ENCODE peak calls at places on chromosome 16, in ten cellular contexts. U is neural crest cell, L is T-helper 17 cell, Z is hepatic stellate cell, A is Calu3, P is mucosa of descending colon, E is sciatic nerve, K is smooth muscle cell of the brain vasculature, G is germinal center, J is RWPE1. T is an unnamed sample.

GRCh38 chr16:15897834-15898254 is 9.4 kb upstream of the CEP20 start:
- DNase-seq in U (no peak), L (no peak), Z (no peak), A (no peak), P (no peak), E (no peak), K (no peak), G (peak; percentile 21), J (no peak), T (no peak)

GRCh38 chr16:82071421-82071820 is 36.4 kb downstream of the HSD17B2 start:
- DNase-seq in U (no peak), L (no peak), Z (no peak), A (no peak), P (no peak), E (no peak), K (no peak), G (no peak), J (no peak), T (no peak)

GRCh38 chr16:27571433-27572306 is 21.7 kb downstream of the KATNIP start:
- DNase-seq in U (no peak), L (no peak), Z (no peak), A (no peak), P (no peak), E (no peak), K (no peak), G (no peak), J (no peak), T (no peak)

GRCh38 chr16:58152246-58152868 is 23.2 kb upstream of the CFAP20 start:
- DNase-seq in U (no peak), L (no peak), Z (no peak), A (no peak), P (no peak), E (no peak), K (no peak), G (no peak), J (no peak), T (no peak)

GRCh38 chr16:59202463-59202862 is 468.3 kb upstream of the GOT2 start:
- DNase-seq in U (no peak), L (no peak), Z (no peak), A (no peak), P (no peak), E (no peak), K (no peak), G (no peak), J (no peak), T (no peak)

GRCh38 chr16:83532634-83533033 is 275.1 kb upstream of the HSBP1 start:
- DNase-seq in U (no peak), L (no peak), Z (no peak), A (no peak), P (no peak), E (no peak), K (no peak), G (no peak), J (no peak), T (no peak)

GRCh38 chr16:59878479-59878878 is 1144.4 kb upstream of the GOT2 start:
- DNase-seq in U (no peak), L (no peak), Z (no peak), A (peak; percentile 74), P (no peak), E (no peak), K (no peak), G (no peak), J (peak; percentile 72), T (no peak)

GRCh38 chr16:28983644-28984043 is 1.2 kb upstream of the LAT start:
- DNase-seq in U (no peak), L (no peak), Z (no peak), A (no peak), P (no peak), E (no peak), K (no peak), G (no peak), J (no peak), T (no peak)

GRCh38 chr16:85936761-85937343 is 37.9 kb downstream of the IRF8 start:
- DNase-seq in U (no peak), L (no peak), Z (no peak), A (no peak), P (no peak), E (no peak), K (no peak), G (no peak), J (no peak), T (no peak)

GRCh38 chr16:31108794-31109558 is 790 bp downstream of the BCKDK start:
- DNase-seq in U (no peak), L (no peak), Z (no peak), A (no peak), P (no peak), E (no peak), K (no peak), G (no peak), J (no peak), T (no peak)

GRCh38 chr16:400061-400540 is 1.6 kb upstream of the DECR2 start:
- DNase-seq in U (no peak), L (no peak), Z (no peak), A (no peak), P (no peak), E (no peak), K (no peak), G (no peak), J (no peak), T (no peak)

T was measured in prostate gland.